ENCODE peak calls at places on chromosome 21, in seven cellular contexts. H is T-helper 17 cell; R is left cardiac atrium; V is activated CD4-positive, alpha-beta T cell treated with anti-CD3 and anti-CD28 coated beads for 36 hours; W is sciatic nerve; O is Right ventricle myocardium superior; A is right cardiac atrium. L is an unnamed sample.

GRCh38 chr21:25280061-25280460 is 327.2 kb downstream of the MRPL39 start:
- ATAC-seq in A (no peak), O (no peak), H (no peak), R (no peak), W (no peak), V (no peak), L (no peak)

GRCh38 chr21:37072988-37073416 is at the start of the genes PIGP and TTC3:
- ATAC-seq in R (peak; percentile 88), V (peak; percentile 74), A (peak; percentile 93), H (peak; percentile 69), W (peak; percentile 95), O (peak; percentile 93), L (peak; percentile 72)

GRCh38 chr21:35779690-35780570 is 280.4 kb downstream of the SETD4 start:
- ATAC-seq in R (peak; percentile 59), O (no peak), W (peak; percentile 76), V (no peak), H (no peak), A (no peak), L (no peak)

GRCh38 chr21:39125752-39126485 is 57.3 kb downstream of the PSMG1 start:
- ATAC-seq in W (peak; percentile 95), A (peak; percentile 94), H (no peak), R (peak; percentile 95), O (peak; percentile 94), V (peak; percentile 70), L (no peak)

GRCh38 chr21:42285569-42286245 is 29.5 kb downstream of the TFF3 start:
- ATAC-seq in A (no peak), W (no peak), R (no peak), O (no peak), H (no peak), V (no peak), L (no peak)

GRCh38 chr21:38937286-38937790 is 131.6 kb downstream of the ETS2 start:
- ATAC-seq in O (no peak), W (no peak), R (no peak), H (no peak), A (no peak), V (no peak), L (no peak)

GRCh38 chr21:45256912-45257672 is 30.6 kb downstream of the POFUT2 start:
- ATAC-seq in H (peak; percentile 33), V (no peak), O (peak; percentile 18), A (peak; percentile 33), R (peak; percentile 34), W (no peak), L (no peak)

GRCh38 chr21:37514038-37514665 is 147.6 kb downstream of the DYRK1A start:
- ATAC-seq in R (no peak), O (no peak), H (no peak), W (no peak), V (no peak), A (no peak), L (no peak)

GRCh38 chr21:28442085-28442484 is 550.6 kb downstream of the LTN1 start:
- ATAC-seq in R (no peak), H (no peak), W (no peak), V (no peak), A (no peak), O (no peak), L (no peak)

GRCh38 chr21:17866590-17866989 is 47.4 kb upstream of the C21orf91 start:
- ATAC-seq in R (peak; percentile 68), O (no peak), A (no peak), V (no peak), H (no peak), W (no peak), L (no peak)

GRCh38 chr21:28675265-28676041 is 317.2 kb downstream of the LTN1 start:
- ATAC-seq in V (no peak), H (no peak), R (peak; percentile 91), W (peak; percentile 89), A (peak; percentile 92), O (peak; percentile 95), L (no peak)

GRCh38 chr21:35840197-35840799 is 220.0 kb downstream of the SETD4 start:
- ATAC-seq in V (no peak), O (peak; percentile 73), A (no peak), H (no peak), R (peak; percentile 66), W (peak; percentile 69), L (peak; percentile 38)

GRCh38 chr21:29174607-29175013 is 44.2 kb downstream of the MAP3K7CL start:
- ATAC-seq in W (peak; percentile 58), R (no peak), A (no peak), H (no peak), O (no peak), V (no peak), L (no peak)

GRCh38 chr21:45110873-45111624 is 36.7 kb downstream of the ADARB1 start:
- ATAC-seq in A (no peak), R (peak; percentile 17), V (peak; percentile 31), W (no peak), O (no peak), H (no peak), L (no peak)

GRCh38 chr21:25735895-25736597 is 1.3 kb downstream of the GABPA start:
- ATAC-seq in W (no peak), V (peak; percentile 1), O (no peak), A (no peak), H (no peak), R (no peak), L (no peak)

GRCh38 chr21:22796147-22796546 is 1797.9 kb downstream of the NCAM2 start:
- ATAC-seq in H (no peak), O (no peak), V (no peak), W (no peak), R (no peak), A (no peak), L (no peak)

GRCh38 chr21:44582980-44583799 is 2.8 kb upstream of the KRTAP10-5 start:
- ATAC-seq in A (peak; percentile 38), H (no peak), R (no peak), W (no peak), V (no peak), O (peak; percentile 57), L (no peak)

GRCh38 chr21:41564871-41565281 is 56.9 kb upstream of the TMPRSS2 start:
- ATAC-seq in V (peak; percentile 51), R (no peak), W (no peak), O (no peak), H (no peak), A (no peak), L (no peak)

GRCh38 chr21:34882719-34883131 is 166.4 kb downstream of the RUNX1 start:
- ATAC-seq in W (no peak), H (no peak), O (peak; percentile 56), R (peak; percentile 38), A (peak; percentile 65), V (no peak), L (no peak)

GRCh38 chr21:43323244-43324005 is 103.5 kb downstream of the SIK1 start:
- ATAC-seq in R (peak; percentile 68), V (no peak), W (peak; percentile 29), H (no peak), A (peak; percentile 80), O (peak; percentile 91), L (no peak)

GRCh38 chr21:43926196-43926595 is 61.2 kb downstream of the AGPAT3 start:
- ATAC-seq in R (no peak), O (no peak), A (no peak), V (no peak), H (no peak), W (no peak), L (no peak)

GRCh38 chr21:21547368-21547953 is 549.3 kb downstream of the NCAM2 start:
- ATAC-seq in W (no peak), H (no peak), V (no peak), R (no peak), O (no peak), A (no peak), L (no peak)

GRCh38 chr21:26964379-26964778 is 2.5 kb downstream of the ADAMTS5 start:
- ATAC-seq in A (peak; percentile 74), H (no peak), V (no peak), R (peak; percentile 72), W (peak; percentile 67), O (peak; percentile 70), L (no peak)

GRCh38 chr21:37200641-37201480 is 66.3 kb downstream of the VPS26C start:
- ATAC-seq in A (no peak), H (no peak), V (no peak), R (no peak), O (no peak), W (no peak), L (no peak)

GRCh38 chr21:36847189-36847588 is 119.3 kb downstream of the HLCS start:
- ATAC-seq in H (no peak), V (no peak), A (no peak), R (peak; percentile 71), W (no peak), O (no peak), L (no peak)

L was measured in activated CD4-positive, CD25-positive, alpha-beta regulatory T cell treated with anti-CD3 and anti-CD28 coated beads, Interleukin-2, amount 50 U/mL, for 24 hours.